ENCODE peak calls at places on chromosomes 2 and 18, in six cellular contexts. H is esophagus squamous epithelium, B is ascending aorta, Q is breast epithelium, F is IMR-90, I is upper lobe of left lung. C is an unnamed sample. For H3K36me3, the result is how much of the 10 kb centered on the place peaks cover.

GRCh38 chr18:79849328-79850207 is 51.8 kb downstream of the KCNG2 start:
- DNase-seq in H (no peak), F (no peak), Q (no peak), B (peak), I (no peak), C (no peak)

GRCh38 chr2:200786423-200786822 is 25.3 kb upstream of the BZW1 start:
- DNase-seq in Q (no peak), F (peak), H (no peak), I (no peak), B (no peak), C (no peak)

GRCh38 chr18:80037300-80037699 is 3.1 kb downstream of the RBFA start:
- DNase-seq in I (no peak), B (no peak), F (no peak), H (no peak), Q (no peak), C (no peak)

GRCh38 chr2:39216495-39217191 is 27.1 kb downstream of the CDKL4 start:
- DNase-seq in Q (no peak), I (no peak), F (no peak), H (no peak), B (no peak), C (no peak)

GRCh38 chr2:3043726-3044125 is 333.9 kb downstream of the EIPR1 start:
- DNase-seq in I (no peak), F (no peak), H (no peak), Q (no peak), B (no peak), C (no peak)

GRCh38 chr2:28401-28975 is 17.8 kb downstream of the FAM110C start:
- DNase-seq in B (no peak), F (no peak), H (no peak), Q (no peak), I (no peak), C (no peak)

GRCh38 chr2:182864949-182865348 is 1.5 kb downstream of the FRZB start:
- DNase-seq in Q (no peak), I (no peak), H (no peak), F (no peak), B (no peak), C (no peak)

GRCh38 chr2:222823183-222823915 is 37.5 kb upstream of the ACSL3 start:
- DNase-seq in Q (no peak), F (no peak), H (no peak), I (no peak), B (no peak), C (no peak)

GRCh38 chr2:47043142-47043890 is 111.8 kb downstream of the STPG4 start:
- DNase-seq in I (no peak), H (no peak), Q (no peak), F (peak), B (peak), C (peak)

GRCh38 chr2:223598994-223599645 is 3.0 kb downstream of the SCG2 start:
- DNase-seq in I (no peak), B (no peak), F (peak), H (no peak), Q (no peak), C (no peak)

GRCh38 chr18:32057624-32058165 is 34.0 kb upstream of the RNF138 start:
- DNase-seq in Q (no peak), I (no peak), F (no peak), H (no peak), B (no peak), C (no peak)

GRCh38 chr2:45278345-45279078 is 269.3 kb upstream of the SIX2 start:
- DNase-seq in B (no peak), I (no peak), F (peak), H (no peak), Q (no peak), C (no peak)

GRCh38 chr18:23844991-23845680 is 155.9 kb downstream of the LAMA3 start:
- DNase-seq in I (no peak), Q (no peak), F (no peak), H (no peak), B (no peak), C (peak)

GRCh38 chr18:69838620-69839411 is 108.9 kb downstream of the CD226 start:
- DNase-seq in B (no peak), H (no peak), Q (no peak), I (no peak), F (no peak), C (no peak)

GRCh38 chr2:233112261-233113113 is 52.3 kb downstream of the INPP5D start:
- DNase-seq in B (peak), H (no peak), Q (peak), I (no peak), F (no peak), C (no peak)

GRCh38 chr2:65443509-65444200 is 11.3 kb upstream of the SPRED2 start:
- DNase-seq in F (no peak), I (no peak), H (no peak), B (no peak), Q (no peak), C (no peak)

GRCh38 chr2:210681481-210681880 is 125.1 kb downstream of the CPS1 start:
- DNase-seq in F (no peak), Q (no peak), B (no peak), H (no peak), I (no peak), C (no peak)

GRCh38 chr2:123916512-123916911 is 108.6 kb upstream of the CNTNAP5 start:
- DNase-seq in B (no peak), I (no peak), F (no peak), Q (no peak), H (no peak), C (no peak)

GRCh38 chr2:234500394-234501006 is 3.6 kb upstream of the ARL4C start:
- DNase-seq in B (peak), I (peak), Q (no peak), H (peak), F (peak), C (no peak)

GRCh38 chr2:37586663-37587409 is 84.6 kb downstream of the CDC42EP3 start:
- DNase-seq in Q (no peak), B (no peak), I (no peak), F (no peak), H (no peak), C (no peak)

GRCh38 chr2:170101789-170102188 is 76.2 kb upstream of the MYO3B start:
- DNase-seq in H (no peak), Q (no peak), F (no peak), I (no peak), B (no peak), C (no peak)

GRCh38 chr18:34794346-34794745 is 84.2 kb downstream of the DTNA start:
- DNase-seq in Q (no peak), H (no peak), B (no peak), I (no peak), F (no peak), C (no peak)

GRCh38 chr2:181810823-181811695 is 80.5 kb upstream of the ITPRID2 start:
- DNase-seq in F (peak), Q (no peak), H (no peak), I (peak), B (peak), C (peak)

GRCh38 chr2:23414106-23414505 is 29.1 kb downstream of the KLHL29 start:
- DNase-seq in B (no peak), Q (no peak), H (no peak), I (no peak), F (no peak), C (no peak)

GRCh38 chr2:23412556-23413155 is 27.7 kb downstream of the KLHL29 start:
- DNase-seq in Q (no peak), B (no peak), F (peak), H (no peak), I (no peak), C (no peak)

GRCh38 chr2:23413641-23414040 is 28.7 kb downstream of the KLHL29 start:
- DNase-seq in B (no peak), I (no peak), Q (no peak), H (no peak), F (no peak), C (no peak)

GRCh38 chr2:23417310-23417709 is 32.3 kb downstream of the KLHL29 start:
- DNase-seq in F (no peak), B (no peak), I (no peak), Q (no peak), H (no peak), C (no peak)

DNA sequence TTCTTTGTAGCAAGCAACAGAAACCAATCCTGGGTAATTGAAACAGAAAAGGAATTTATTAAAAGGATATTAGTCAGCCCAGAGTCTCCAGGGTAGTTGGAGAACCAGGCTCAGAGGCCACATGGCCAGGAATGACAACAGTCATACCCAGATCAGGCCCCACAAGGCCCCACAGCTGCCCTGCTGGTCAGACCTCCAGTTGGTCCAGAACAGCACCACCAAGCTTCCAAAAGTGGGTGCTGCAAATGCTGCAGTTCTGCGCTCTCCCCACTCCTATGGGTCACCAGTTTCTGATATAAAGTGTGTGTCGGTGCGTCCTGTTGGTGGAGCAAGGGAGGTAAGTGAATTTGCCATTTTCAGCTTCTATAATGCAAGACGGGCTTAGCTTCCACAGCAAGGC is 29.9 kb downstream of the KLHL29 start:
- DNase-seq in H (no peak), F (peak), I (no peak), B (peak), Q (no peak), C (no peak)
- TF ChIP-seq CTCF in H (no peak), F (peak), I (no peak), B (no peak), Q (no peak), C (peak)

DNA sequence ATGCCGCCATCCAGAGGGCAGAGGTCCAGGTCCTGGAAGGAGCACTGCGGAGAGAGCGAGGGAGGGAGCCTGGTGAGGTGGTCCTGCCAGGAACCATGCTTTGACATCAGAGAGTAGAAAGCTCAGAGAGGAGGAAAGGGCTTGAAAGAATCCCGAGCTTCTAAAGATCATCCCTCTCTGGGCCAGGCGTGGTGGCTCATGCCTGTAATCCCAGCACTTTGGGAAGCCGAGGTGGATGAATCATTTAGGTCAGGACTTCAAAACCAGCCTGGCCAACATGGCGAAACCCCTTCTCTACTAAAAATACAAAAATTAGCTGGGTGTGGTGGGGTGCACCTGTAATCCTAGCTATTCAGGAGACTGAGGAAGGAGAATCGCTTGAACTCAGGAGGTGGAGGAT is 3.0 kb downstream of the IL1B start:
- DNase-seq in B (no peak), H (no peak), F (no peak), I (no peak), Q (no peak), C (no peak)
- H3K4me3 ChIP-seq in B (no peak), H (no peak), F (no peak), I (no peak), Q (no peak), C (no peak)

DNA sequence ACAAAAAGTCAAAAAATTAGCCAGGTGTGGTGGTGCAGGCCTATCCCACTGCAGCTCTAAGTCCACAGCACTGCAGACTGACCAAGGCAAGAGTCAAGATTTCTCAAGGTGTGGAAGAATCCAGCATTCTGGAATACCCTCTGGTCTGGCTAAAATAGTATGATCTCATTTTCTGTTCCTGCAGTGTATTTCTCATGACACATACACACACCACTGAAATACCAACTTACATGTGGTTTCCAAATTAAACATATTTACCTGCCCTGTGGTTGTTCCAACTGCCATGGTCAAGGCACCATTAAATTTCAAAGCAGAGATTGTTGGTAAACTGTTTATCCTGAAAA is 30.9 kb downstream of the NOL10 start:
- DNase-seq in B (no peak), H (no peak), F (peak), Q (no peak), I (no peak), C (no peak)
- H3K36me3 ChIP-seq in B (half or more), H (half or more), F (under half), Q (under half), I (under half), C (under half)

DNA sequence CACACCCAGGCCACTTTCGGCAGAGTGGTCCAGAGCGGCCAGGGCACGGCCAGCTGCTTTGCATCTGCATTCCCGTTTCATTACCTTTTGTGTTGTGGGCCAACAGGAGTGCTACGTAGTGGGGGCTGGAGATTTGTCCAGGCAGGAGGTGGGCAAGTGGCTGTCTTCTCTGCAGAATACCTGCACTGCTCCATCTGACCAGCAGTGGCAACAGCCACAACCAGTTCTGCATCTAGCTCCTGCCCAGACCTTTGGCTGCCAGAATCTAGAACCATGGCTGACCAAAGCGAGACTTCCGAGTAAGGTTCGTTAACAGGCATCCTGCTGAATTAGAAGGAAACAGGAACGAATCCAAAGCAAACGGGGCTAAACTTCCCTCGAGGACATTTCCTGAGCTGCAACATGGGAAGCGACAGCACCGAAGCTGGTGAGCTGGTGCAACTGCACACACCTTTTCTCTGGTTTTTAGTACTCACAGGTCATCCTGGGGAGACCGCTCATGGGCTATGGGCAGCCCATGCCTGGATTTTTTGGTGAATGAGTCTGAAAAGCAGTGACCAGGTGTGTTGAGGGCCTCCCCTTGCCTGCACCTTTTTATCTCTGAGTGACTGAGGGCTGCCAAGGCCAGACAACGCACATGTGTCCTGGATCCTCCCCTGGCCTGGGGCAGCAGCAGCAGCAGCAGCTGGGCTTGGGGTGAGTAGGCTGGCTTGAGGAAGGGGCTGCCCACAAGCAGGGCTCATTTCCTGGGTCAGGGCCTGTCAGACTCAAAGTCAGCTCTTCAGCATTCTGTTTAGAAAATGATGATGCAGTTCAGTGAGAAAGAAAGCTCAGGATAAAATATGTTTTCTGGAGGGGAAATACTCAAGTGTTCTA is 10.6 kb downstream of the GDF7 start:
- DNase-seq in Q (no peak), H (no peak), I (no peak), B (no peak), F (no peak), C (no peak)
- TF ChIP-seq CTCF in Q (no peak), H (peak), I (no peak), B (no peak), F (no peak), C (peak)

GRCh38 chr2:138503652-138504051 is 2.1 kb downstream of the SPOPL start:
- DNase-seq in Q (no peak), B (no peak), H (no peak), I (no peak), F (no peak), C (no peak)
- H3K4me3 ChIP-seq in Q (peak), B (peak), H (peak), I (peak), F (no peak), C (peak)

DNA sequence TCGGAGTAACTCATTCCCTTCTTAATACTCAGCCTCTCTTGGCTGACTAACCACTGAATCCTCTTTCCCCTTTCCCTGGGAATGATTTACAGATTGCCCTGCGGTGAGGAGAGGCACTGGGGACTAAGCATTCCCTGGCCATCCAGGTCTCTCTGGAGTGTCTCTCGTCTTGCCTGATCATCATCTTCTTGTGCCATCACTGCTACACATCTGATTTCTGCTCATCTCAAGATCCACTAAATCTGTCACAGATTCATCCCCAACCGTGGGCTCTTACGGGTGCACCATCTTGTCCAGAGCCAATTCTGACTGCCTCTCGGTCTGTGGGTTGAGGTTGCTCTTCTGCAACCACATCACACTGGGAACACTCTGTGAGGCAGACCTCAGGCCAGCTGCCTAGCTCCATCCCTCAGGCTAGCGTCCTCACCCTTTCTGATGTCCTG is 12.0 kb downstream of the SFTPB start:
- DNase-seq in I (no peak), B (no peak), Q (no peak), H (no peak), F (peak), C (no peak)
- H3K36me3 ChIP-seq in I (under half), B (under half), Q (under half), H (half or more), F (under half), C (under half)

GRCh38 chr18:51135795-51136194 is 61.7 kb downstream of the MEX3C start:
- DNase-seq in Q (no peak), B (no peak), H (no peak), I (no peak), F (no peak), C (no peak)
- TF ChIP-seq CTCF in Q (no peak), B (no peak), H (no peak), I (no peak), F (no peak), C (peak)

GRCh38 chr2:26246818-26247217 is 2.1 kb downstream of the HADHB start:
- DNase-seq in I (no peak), F (peak), H (no peak), Q (no peak), B (no peak), C (no peak)
- H3K4me3 ChIP-seq in I (no peak), F (no peak), H (peak), Q (no peak), B (no peak), C (no peak)

GRCh38 chr18:48944634-48945033 is 6.1 kb downstream of the SMAD7 start:
- DNase-seq in H (no peak), I (peak), F (peak), B (no peak), Q (no peak), C (no peak)

GRCh38 chr18:48942086-48942485 is 8.7 kb downstream of the SMAD7 start:
- DNase-seq in Q (no peak), I (no peak), F (no peak), H (no peak), B (no peak), C (no peak)

GRCh38 chr18:48942554-48943261 is 8.1 kb downstream of the SMAD7 start:
- DNase-seq in F (peak), Q (no peak), H (no peak), I (peak), B (no peak), C (peak)

GRCh38 chr18:48943736-48944527 is 6.8 kb downstream of the SMAD7 start:
- DNase-seq in I (no peak), H (no peak), Q (no peak), B (no peak), F (no peak), C (no peak)

GRCh38 chr18:48943333-48943732 is 7.4 kb downstream of the SMAD7 start:
- DNase-seq in B (no peak), I (no peak), H (no peak), Q (no peak), F (no peak), C (no peak)
- H3K36me3 ChIP-seq in B (under half), I (under half), H (under half), Q (under half), F (under half), C (under half)

GRCh38 chr2:55441280-55441892 is 21.7 kb upstream of the CCDC88A start:
- DNase-seq in H (no peak), Q (no peak), B (no peak), F (no peak), I (no peak), C (no peak)
- TF ChIP-seq CTCF in H (no peak), Q (no peak), B (no peak), F (no peak), I (no peak), C (no peak)

C was measured in kidney epithelial cell.